ENCODE peak calls at places on chromosomes 16 and 17, in five cellular contexts. P is tibial nerve, I is H1, D is upper lobe of left lung, Y is A549. J is an unnamed sample.

GRCh38 chr16:84155226-84155625 is 10.1 kb downstream of the DNAAF1 start:
- DNase-seq in Y (no peak), I (no peak), D (no peak), P (no peak), J (no peak)

GRCh38 chr16:89363621-89364393 is 126.6 kb downstream of the ANKRD11 start:
- DNase-seq in I (no peak), D (no peak), P (no peak), Y (peak), J (no peak)

GRCh38 chr17:66975614-66976378 is 11.3 kb downstream of the CACNG4 start:
- DNase-seq in Y (peak), I (no peak), D (no peak), P (no peak), J (no peak)

GRCh38 chr17:19380551-19381284 is 2.4 kb downstream of the MAPK7 start:
- DNase-seq in D (peak), Y (no peak), P (no peak), I (no peak), J (peak)

GRCh38 chr16:2912330-2913199 is 834 bp downstream of the FLYWCH1 start:
- DNase-seq in D (peak), I (no peak), Y (peak), P (peak), J (peak)

GRCh38 chr16:53666816-53667415 is 36.7 kb downstream of the RPGRIP1L start:
- DNase-seq in P (no peak), I (no peak), D (no peak), Y (no peak), J (no peak)

GRCh38 chr16:88406096-88407041 is 23.6 kb downstream of the ZNF469 start:
- DNase-seq in Y (no peak), P (no peak), I (no peak), D (peak), J (no peak)

GRCh38 chr17:28760987-28761562 is 17.3 kb downstream of the TRAF4 start:
- DNase-seq in D (no peak), Y (no peak), I (no peak), P (peak), J (peak)

GRCh38 chr16:21301168-21301894 is 23.2 kb upstream of the CRYM start:
- DNase-seq in I (peak), D (peak), P (peak), Y (peak), J (peak)

GRCh38 chr17:60422162-60422665 is at the start of gene CHCT1:
- DNase-seq in D (peak), P (no peak), I (no peak), Y (no peak), J (no peak)

GRCh38 chr17:60423865-60424264 is 1.6 kb downstream of the CHCT1 start:
- DNase-seq in D (no peak), Y (no peak), I (no peak), P (no peak), J (no peak)

GRCh38 chr17:60425626-60426025 is 3.3 kb downstream of the CHCT1 start:
- DNase-seq in I (no peak), P (no peak), Y (no peak), D (no peak), J (no peak)

GRCh38 chr17:60416368-60416925 is 5.8 kb upstream of the CHCT1 start:
- DNase-seq in D (no peak), P (no peak), I (no peak), Y (no peak), J (no peak)

DNA sequence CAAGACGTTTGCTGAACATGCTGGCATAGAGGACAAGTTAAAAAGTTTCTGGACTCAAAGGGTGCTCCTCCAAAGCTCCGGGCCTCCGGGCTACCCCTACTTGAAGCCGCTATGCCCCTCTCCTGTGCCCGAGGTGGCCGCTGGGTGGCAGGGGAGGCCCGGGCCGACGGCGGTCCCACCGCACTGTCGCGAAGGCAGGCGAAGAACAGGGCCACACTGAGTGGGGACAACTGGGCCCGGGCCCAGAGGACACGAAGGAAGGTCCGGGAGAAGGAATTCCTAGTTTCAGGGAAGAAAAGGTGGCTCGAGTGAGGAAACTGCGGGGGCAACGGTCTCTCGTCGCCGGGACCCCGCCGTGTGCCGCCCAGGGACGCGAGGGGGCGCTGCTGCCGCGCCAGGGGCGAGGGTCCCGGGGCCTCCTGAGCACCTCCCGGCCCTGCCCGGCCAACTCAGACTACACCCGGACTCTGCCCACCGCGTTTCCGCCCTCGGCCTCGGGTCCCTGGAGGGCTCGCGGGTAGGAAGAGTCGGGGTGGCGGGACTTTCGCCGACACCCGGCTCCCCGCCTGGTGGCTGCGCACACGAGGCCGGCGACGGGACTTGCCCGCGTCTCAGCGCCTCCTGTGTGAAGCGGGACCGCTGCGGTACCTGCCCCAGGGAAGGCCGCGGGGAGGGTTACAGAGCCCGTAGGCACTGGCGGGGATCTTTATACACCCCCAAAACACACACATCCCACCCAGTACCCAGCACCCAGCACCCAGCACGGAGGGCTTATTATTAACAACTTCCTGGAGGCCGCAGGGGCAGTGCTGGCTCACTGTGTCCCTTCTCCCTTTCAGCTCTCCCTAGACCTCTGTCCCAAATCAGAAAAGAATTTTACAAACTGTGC is 772 bp upstream of the CHCT1 start:
- DNase-seq in D (peak), I (peak), Y (peak), P (peak), J (peak)
- TF ChIP-seq POLR2A in D (no peak), I (peak), Y (peak), P (no peak), J (no peak)

GRCh38 chr16:57600048-57600835 is 28.2 kb upstream of the ADGRG1 start:
- DNase-seq in I (peak), Y (peak), D (peak), P (no peak), J (peak)

GRCh38 chr16:57603110-57604024 is 25.1 kb upstream of the ADGRG1 start:
- DNase-seq in Y (no peak), P (no peak), I (no peak), D (no peak), J (peak)

GRCh38 chr16:57600952-57601580 is 27.4 kb upstream of the ADGRG1 start:
- DNase-seq in D (no peak), Y (no peak), P (no peak), I (no peak), J (peak)

GRCh38 chr16:57604177-57604576 is 24.3 kb upstream of the ADGRG1 start:
- DNase-seq in Y (no peak), I (no peak), D (no peak), P (no peak), J (peak)

GRCh38 chr16:57601801-57602478 is 26.5 kb upstream of the ADGRG1 start:
- DNase-seq in Y (no peak), D (no peak), I (no peak), P (no peak), J (peak)
- TF ChIP-seq EP300 in Y (no peak), D (no peak), I (no peak), P (no peak), J (no peak)

GRCh38 chr17:42548070-42548837 is 4.5 kb upstream of the HSD17B1 start:
- DNase-seq in P (no peak), D (peak), Y (peak), I (peak), J (no peak)
- H3K4me3 ChIP-seq in P (peak), D (peak), Y (peak), I (peak), J (peak)

GRCh38 chr17:78381601-78382168 is 3.2 kb downstream of the PGS1 start:
- DNase-seq in P (no peak), Y (no peak), D (no peak), I (no peak), J (no peak)

GRCh38 chr17:78380370-78380769 is 1.9 kb downstream of the PGS1 start:
- DNase-seq in P (no peak), I (no peak), D (no peak), Y (no peak), J (no peak)

GRCh38 chr17:78387982-78388941 is 9.8 kb downstream of the PGS1 start:
- DNase-seq in Y (no peak), P (no peak), I (no peak), D (no peak), J (peak)

GRCh38 chr17:78383725-78384471 is 5.4 kb downstream of the PGS1 start:
- DNase-seq in P (peak), I (no peak), D (no peak), Y (no peak), J (peak)

DNA sequence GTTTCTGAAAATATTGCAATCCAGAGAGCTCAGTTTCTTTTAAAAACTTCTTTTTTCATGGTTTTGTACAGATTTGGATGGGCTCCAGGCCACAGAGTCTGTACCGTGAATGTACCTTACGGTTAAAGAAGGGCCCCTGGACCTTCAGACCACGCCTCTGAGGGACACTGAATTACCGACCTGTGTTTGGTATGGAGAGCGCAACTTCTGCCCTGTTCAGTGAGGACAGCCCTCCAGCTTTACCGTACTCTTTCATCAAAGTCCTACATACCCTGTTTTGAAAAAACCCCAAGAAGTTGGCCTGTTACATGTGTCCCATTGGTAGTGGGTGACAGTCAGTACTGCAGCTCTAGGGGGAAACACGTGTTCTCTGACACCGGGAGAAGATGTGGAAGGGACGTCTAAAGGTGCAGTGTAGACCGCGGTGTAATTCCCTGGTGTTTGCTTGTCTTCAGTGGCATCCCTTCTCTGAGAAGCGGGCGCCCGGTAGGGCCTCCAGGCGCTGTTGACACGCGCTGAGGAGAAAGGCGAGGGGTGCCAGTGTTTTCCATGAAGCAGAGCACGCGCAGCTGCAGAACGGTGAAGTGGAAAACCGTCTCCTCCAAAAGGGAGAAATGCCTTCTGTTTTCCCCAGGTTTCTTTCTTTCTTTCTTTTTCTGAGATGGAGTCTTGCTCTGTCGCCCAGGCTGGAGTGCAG is 6.2 kb downstream of the PGS1 start:
- DNase-seq in D (no peak), I (no peak), Y (no peak), P (no peak), J (no peak)
- TF ChIP-seq POLR2A in D (no peak), I (no peak), Y (no peak), P (no peak), J (no peak)

GRCh38 chr17:78379134-78379497 is 667 bp downstream of the PGS1 start:
- DNase-seq in Y (no peak), D (no peak), I (no peak), P (no peak), J (no peak)
- TF ChIP-seq EP300 in Y (no peak), D (peak), I (no peak), P (no peak), J (no peak)

GRCh38 chr16:47144559-47144877 is 773 bp upstream of the NETO2 start:
- DNase-seq in Y (no peak), I (no peak), P (no peak), D (no peak), J (no peak)
- H3K4me3 ChIP-seq in Y (peak), I (peak), P (peak), D (peak), J (peak)

J was measured in sigmoid colon.